ENCODE peak calls at places on chromosomes 1 and 21, in four cellular contexts. One of them, this sample, is unnamed.

GRCh38 chr1:234893725-234894630 is 234.7 kb downstream of the TOMM20 start:
- DNase-seq in astrocyte: peak; percentile 80
- DNase-seq in HFF-Myc: no peak
- DNase-seq in brain microvascular endothelial cell: peak; percentile 78
- DNase-seq in this sample: no peak

GRCh38 chr1:234603221-234604204 is 6.5 kb downstream of the IRF2BP2 start:
- DNase-seq in astrocyte: no peak
- DNase-seq in brain microvascular endothelial cell: no peak
- DNase-seq in HFF-Myc: no peak
- DNase-seq in this sample: no peak

GRCh38 chr21:44984792-44985440 is 45.1 kb downstream of the SLX9 start:
- DNase-seq in HFF-Myc: no peak
- DNase-seq in brain microvascular endothelial cell: no peak
- DNase-seq in astrocyte: no peak
- DNase-seq in this sample: peak; percentile 91

GRCh38 chr1:235093013-235093618 is 35.5 kb downstream of the TOMM20 start:
- DNase-seq in HFF-Myc: no peak
- DNase-seq in brain microvascular endothelial cell: peak; percentile 68
- DNase-seq in astrocyte: peak; percentile 53
- DNase-seq in this sample: peak; percentile 83

GRCh38 chr1:81142099-81142776 is 658.5 kb upstream of the ADGRL2 start:
- DNase-seq in astrocyte: peak; percentile 75
- DNase-seq in brain microvascular endothelial cell: peak; percentile 52
- DNase-seq in HFF-Myc: peak; percentile 3
- DNase-seq in this sample: no peak

GRCh38 chr1:197129698-197130097 is 16.8 kb downstream of the ASPM start:
- DNase-seq in astrocyte: no peak
- DNase-seq in HFF-Myc: no peak
- DNase-seq in brain microvascular endothelial cell: no peak
- DNase-seq in this sample: no peak

GRCh38 chr1:223707270-223708000 is 4.9 kb upstream of the CAPN2 start:
- DNase-seq in astrocyte: peak; percentile 100
- DNase-seq in HFF-Myc: peak; percentile 96
- DNase-seq in brain microvascular endothelial cell: peak; percentile 99
- DNase-seq in this sample: peak; percentile 84

GRCh38 chr1:18875107-18875795 is 15.8 kb upstream of the TAS1R2 start:
- DNase-seq in brain microvascular endothelial cell: peak; percentile 87
- DNase-seq in HFF-Myc: peak; percentile 71
- DNase-seq in astrocyte: peak; percentile 58
- DNase-seq in this sample: peak; percentile 93

GRCh38 chr1:61142726-61143500 is 60.6 kb downstream of the NFIA start:
- DNase-seq in brain microvascular endothelial cell: no peak
- DNase-seq in HFF-Myc: no peak
- DNase-seq in astrocyte: no peak
- DNase-seq in this sample: no peak

GRCh38 chr21:33078907-33079582 is 9.1 kb downstream of the OLIG1 start:
- DNase-seq in astrocyte: peak; percentile 80
- DNase-seq in brain microvascular endothelial cell: peak; percentile 72
- DNase-seq in HFF-Myc: peak; percentile 17
- DNase-seq in this sample: peak; percentile 90

GRCh38 chr1:219433471-219434131 is 179.3 kb downstream of the ZC3H11B start:
- DNase-seq in HFF-Myc: no peak
- DNase-seq in brain microvascular endothelial cell: no peak
- DNase-seq in astrocyte: no peak
- DNase-seq in this sample: no peak

GRCh38 chr1:165383067-165383466 is 26.6 kb upstream of the LMX1A start:
- DNase-seq in HFF-Myc: no peak
- DNase-seq in astrocyte: peak; percentile 77
- DNase-seq in brain microvascular endothelial cell: no peak
- DNase-seq in this sample: no peak

GRCh38 chr21:34511787-34512451 is at the start of gene KCNE1:
- DNase-seq in brain microvascular endothelial cell: no peak
- DNase-seq in astrocyte: no peak
- DNase-seq in HFF-Myc: no peak
- DNase-seq in this sample: no peak

GRCh38 chr1:21707086-21707840 is 38.1 kb upstream of the RAP1GAP start:
- DNase-seq in brain microvascular endothelial cell: peak; percentile 39
- DNase-seq in astrocyte: peak; percentile 36
- DNase-seq in HFF-Myc: no peak
- DNase-seq in this sample: no peak

GRCh38 chr1:91173379-91173890 is 151.6 kb upstream of the ZNF644 start:
- DNase-seq in brain microvascular endothelial cell: no peak
- DNase-seq in astrocyte: no peak
- DNase-seq in HFF-Myc: no peak
- DNase-seq in this sample: no peak

GRCh38 chr1:225471453-225472301 is 43.8 kb upstream of the LBR start:
- DNase-seq in brain microvascular endothelial cell: no peak
- DNase-seq in astrocyte: no peak
- DNase-seq in HFF-Myc: no peak
- DNase-seq in this sample: peak; percentile 64

GRCh38 chr1:12284486-12284885 is 54.7 kb downstream of the VPS13D start:
- DNase-seq in HFF-Myc: no peak
- DNase-seq in brain microvascular endothelial cell: no peak
- DNase-seq in astrocyte: no peak
- DNase-seq in this sample: no peak

GRCh38 chr1:242728696-242729095 is 204.2 kb upstream of the PLD5 start:
- DNase-seq in astrocyte: no peak
- DNase-seq in HFF-Myc: no peak
- DNase-seq in brain microvascular endothelial cell: no peak
- DNase-seq in this sample: no peak

GRCh38 chr1:60874703-60875102 is 207.7 kb upstream of the NFIA start:
- DNase-seq in HFF-Myc: peak; percentile 29
- DNase-seq in brain microvascular endothelial cell: peak; percentile 43
- DNase-seq in astrocyte: peak; percentile 55
- DNase-seq in this sample: no peak

GRCh38 chr1:119275145-119275929 is 93.2 kb upstream of the HAO2 start:
- DNase-seq in HFF-Myc: peak; percentile 80
- DNase-seq in brain microvascular endothelial cell: peak; percentile 66
- DNase-seq in astrocyte: peak; percentile 26
- DNase-seq in this sample: no peak

GRCh38 chr1:107493111-107493716 is 352.4 kb downstream of the NTNG1 start:
- DNase-seq in astrocyte: no peak
- DNase-seq in brain microvascular endothelial cell: no peak
- DNase-seq in HFF-Myc: no peak
- DNase-seq in this sample: no peak

GRCh38 chr1:201597551-201598230 is 58.8 kb downstream of the NAV1 start:
- DNase-seq in astrocyte: no peak
- DNase-seq in brain microvascular endothelial cell: no peak
- DNase-seq in HFF-Myc: no peak
- DNase-seq in this sample: peak; percentile 71

GRCh38 chr1:231929311-231929710 is 302.7 kb downstream of the DISC1 start:
- DNase-seq in HFF-Myc: no peak
- DNase-seq in brain microvascular endothelial cell: peak; percentile 93
- DNase-seq in astrocyte: peak; percentile 88
- DNase-seq in this sample: no peak

GRCh38 chr1:10910490-10911273 is 101.8 kb upstream of the TARDBP start:
- DNase-seq in astrocyte: no peak
- DNase-seq in brain microvascular endothelial cell: no peak
- DNase-seq in HFF-Myc: no peak
- DNase-seq in this sample: peak; percentile 22

GRCh38 chr1:10908266-10908665 is 104.2 kb upstream of the TARDBP start:
- DNase-seq in HFF-Myc: no peak
- DNase-seq in astrocyte: no peak
- DNase-seq in brain microvascular endothelial cell: no peak
- DNase-seq in this sample: peak; percentile 22

GRCh38 chr1:10912441-10912840 is 100.0 kb upstream of the TARDBP start:
- DNase-seq in HFF-Myc: no peak
- DNase-seq in brain microvascular endothelial cell: no peak
- DNase-seq in astrocyte: no peak
- DNase-seq in this sample: peak; percentile 54

GRCh38 chr1:10911274-10912166 is 100.9 kb upstream of the TARDBP start:
- DNase-seq in astrocyte: no peak
- DNase-seq in HFF-Myc: no peak
- DNase-seq in brain microvascular endothelial cell: no peak
- DNase-seq in this sample: peak; percentile 64

GRCh38 chr1:10909697-10910489 is 102.6 kb upstream of the TARDBP start:
- DNase-seq in astrocyte: no peak
- DNase-seq in brain microvascular endothelial cell: no peak
- DNase-seq in HFF-Myc: no peak
- DNase-seq in this sample: peak; percentile 79
- H3K4me3 ChIP-seq in astrocyte: no peak overlapping the region
- H3K4me3 ChIP-seq in brain microvascular endothelial cell: no peak overlapping the region
- H3K4me3 ChIP-seq in HFF-Myc: no peak overlapping the region
- H3K4me3 ChIP-seq in this sample: no peak overlapping the region

DNA sequence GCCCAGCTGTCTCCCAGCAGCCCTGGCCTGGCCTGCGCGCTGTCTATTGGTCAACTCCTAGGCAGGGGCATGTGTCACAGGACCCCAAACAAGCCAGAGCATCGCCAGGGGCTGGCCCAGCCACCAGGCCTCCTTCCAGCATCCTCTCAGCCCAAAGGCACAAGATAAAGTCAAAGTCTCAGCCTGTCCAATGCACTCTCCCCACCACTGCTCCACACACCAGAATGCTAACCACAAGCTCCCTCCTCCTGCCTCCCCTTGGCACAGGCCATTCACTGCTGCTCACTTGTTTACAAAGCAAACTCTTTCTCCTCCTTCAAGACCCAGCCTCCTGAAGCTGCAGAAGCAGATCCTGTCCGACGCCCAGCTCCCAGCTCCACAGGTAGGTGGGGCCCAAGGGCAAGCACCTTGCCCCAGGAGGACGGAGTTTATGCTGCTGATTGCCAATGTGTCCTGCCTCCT is 133.4 kb downstream of the DMRTB1 start:
- DNase-seq in astrocyte: peak; percentile 69
- DNase-seq in HFF-Myc: no peak
- DNase-seq in brain microvascular endothelial cell: peak; percentile 33
- DNase-seq in this sample: no peak
- TF ChIP-seq CTCF in astrocyte: no peak
- TF ChIP-seq CTCF in HFF-Myc: no peak
- TF ChIP-seq CTCF in brain microvascular endothelial cell: peak; percentile 14
- TF ChIP-seq CTCF in this sample: no peak

DNA sequence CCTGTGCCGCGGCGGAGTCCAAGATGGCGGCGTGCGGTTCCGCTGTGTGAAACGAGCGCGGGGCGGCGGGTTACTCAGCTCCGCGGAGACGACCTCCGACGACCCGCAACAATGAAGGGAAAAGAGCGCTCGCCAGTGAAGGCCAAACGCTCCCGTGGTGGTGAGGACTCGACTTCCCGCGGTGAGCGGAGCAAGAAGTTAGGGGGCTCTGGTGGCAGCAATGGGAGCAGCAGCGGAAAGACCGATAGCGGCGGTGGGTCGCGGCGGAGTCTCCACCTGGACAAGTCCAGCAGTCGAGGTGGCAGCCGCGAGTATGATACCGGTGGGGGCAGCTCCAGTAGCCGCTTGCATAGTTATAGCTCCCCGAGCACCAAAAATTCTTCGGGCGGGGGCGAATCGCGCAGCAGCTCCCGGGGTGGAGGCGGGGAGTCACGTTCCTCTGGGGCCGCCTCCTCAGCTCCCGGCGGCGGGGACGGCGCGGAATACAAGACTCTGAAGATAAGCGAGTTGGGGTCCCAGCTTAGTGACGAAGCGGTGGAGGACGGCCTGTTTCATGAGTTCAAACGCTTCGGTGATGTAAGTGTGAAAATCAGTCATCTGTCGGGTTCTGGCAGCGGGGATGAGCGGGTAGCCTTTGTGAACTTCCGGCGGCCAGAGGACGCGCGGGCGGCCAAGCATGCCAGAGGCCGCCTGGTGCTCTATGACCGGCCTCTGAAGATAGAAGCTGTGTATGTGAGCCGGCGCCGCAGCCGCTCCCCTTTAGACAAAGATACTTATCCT is 440 bp downstream of the RBM15 start:
- DNase-seq in brain microvascular endothelial cell: peak; percentile 40
- DNase-seq in astrocyte: peak; percentile 26
- DNase-seq in HFF-Myc: no peak
- DNase-seq in this sample: peak; percentile 93
- H3K4me3 ChIP-seq in brain microvascular endothelial cell: peak overlapping the region; percentile 98
- H3K4me3 ChIP-seq in astrocyte: peak overlapping the region; percentile 96
- H3K4me3 ChIP-seq in HFF-Myc: peak overlapping the region; percentile 78
- H3K4me3 ChIP-seq in this sample: peak overlapping the region; percentile 92

GRCh38 chr1:55981015-55981635 is 598.2 kb downstream of the PLPP3 start:
- DNase-seq in brain microvascular endothelial cell: no peak
- DNase-seq in HFF-Myc: no peak
- DNase-seq in astrocyte: peak; percentile 14
- DNase-seq in this sample: no peak

GRCh38 chr1:55974714-55975441 is 604.5 kb downstream of the PLPP3 start:
- DNase-seq in HFF-Myc: no peak
- DNase-seq in astrocyte: peak; percentile 87
- DNase-seq in brain microvascular endothelial cell: peak; percentile 17
- DNase-seq in this sample: no peak

GRCh38 chr1:55986003-55986402 is 593.4 kb downstream of the PLPP3 start:
- DNase-seq in HFF-Myc: no peak
- DNase-seq in brain microvascular endothelial cell: no peak
- DNase-seq in astrocyte: no peak
- DNase-seq in this sample: no peak

DNA sequence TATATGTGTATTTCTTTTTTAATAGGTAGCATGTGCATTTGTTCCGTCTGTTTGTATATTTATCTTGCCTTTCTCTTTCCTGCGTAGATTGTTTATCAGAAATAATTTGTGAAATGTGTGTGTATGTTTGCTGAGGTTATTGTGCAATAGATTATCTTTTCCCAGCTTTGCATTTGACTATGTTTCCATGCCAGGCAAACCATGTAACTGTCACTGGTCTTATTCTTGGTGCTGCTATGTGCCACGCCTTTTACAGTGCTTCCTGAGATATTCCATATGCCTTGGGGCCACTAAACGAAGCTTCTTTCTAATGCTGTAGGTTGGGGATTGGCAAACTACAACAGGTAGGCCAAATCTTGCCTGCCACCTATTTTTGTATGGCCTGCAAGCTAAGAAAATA is 598.8 kb downstream of the PLPP3 start:
- DNase-seq in brain microvascular endothelial cell: no peak
- DNase-seq in astrocyte: no peak
- DNase-seq in HFF-Myc: no peak
- DNase-seq in this sample: no peak
- TF ChIP-seq CTCF in brain microvascular endothelial cell: no peak
- TF ChIP-seq CTCF in astrocyte: no peak
- TF ChIP-seq CTCF in HFF-Myc: no peak
- TF ChIP-seq CTCF in this sample: no peak

DNA sequence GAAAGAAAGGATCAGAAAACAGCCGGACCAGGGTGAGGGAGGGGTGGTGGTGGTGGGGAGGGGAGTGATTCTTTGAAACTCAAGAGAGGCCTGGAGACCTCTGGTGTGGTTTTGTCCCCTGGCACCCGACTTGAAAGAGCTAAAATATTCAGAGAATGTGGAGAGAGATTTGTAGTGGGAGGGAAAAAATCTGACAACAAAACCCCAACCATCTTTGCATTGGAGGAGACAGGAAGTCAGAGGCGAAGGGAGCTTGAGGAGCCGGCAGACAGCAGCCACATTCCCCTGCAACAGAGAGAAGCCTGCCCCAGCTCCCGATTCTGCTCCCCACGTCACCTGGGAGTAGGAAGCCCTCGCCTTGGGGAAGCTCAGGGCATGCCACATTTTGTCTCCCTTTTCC is 85.0 kb downstream of the ITPKB start:
- DNase-seq in astrocyte: peak; percentile 87
- DNase-seq in brain microvascular endothelial cell: peak; percentile 34
- DNase-seq in HFF-Myc: no peak
- DNase-seq in this sample: peak; percentile 49
- H3K4me3 ChIP-seq in astrocyte: no peak overlapping the region
- H3K4me3 ChIP-seq in brain microvascular endothelial cell: no peak overlapping the region
- H3K4me3 ChIP-seq in HFF-Myc: no peak overlapping the region
- H3K4me3 ChIP-seq in this sample: no peak overlapping the region

GRCh38 chr1:151281225-151281968 is 702 bp upstream of the ZNF687 start:
- DNase-seq in astrocyte: peak; percentile 93
- DNase-seq in brain microvascular endothelial cell: peak; percentile 96
- DNase-seq in HFF-Myc: peak; percentile 91
- DNase-seq in this sample: peak; percentile 98
- TF ChIP-seq CTCF in astrocyte: no peak
- TF ChIP-seq CTCF in brain microvascular endothelial cell: peak; percentile 11
- TF ChIP-seq CTCF in HFF-Myc: no peak
- TF ChIP-seq CTCF in this sample: peak; percentile 25

This sample was measured in kidney.